ENCODE peak calls at places on chromosomes 7 and 10, in nine cellular contexts. O, G, V, R, F, I, Z, H and P are unnamed samples.

GRCh38 chr10:130456616-130457015 is 320.4 kb downstream of the GLRX3 start:
- DNase-seq in O (no peak), G (no peak), V (no peak), R (no peak), F (no peak), I (no peak), Z (no peak), H (no peak), P (no peak)

GRCh38 chr10:34979938-34980337 is 110.2 kb downstream of the CUL2 start:
- DNase-seq in O (no peak), G (no peak), V (no peak), R (no peak), F (no peak), I (no peak), Z (no peak), H (no peak), P (no peak)

GRCh38 chr7:45239486-45239885 is 81.9 kb downstream of the RAMP3 start:
- DNase-seq in O (no peak), G (peak), V (peak), R (no peak), F (no peak), I (no peak), Z (no peak), H (no peak), P (no peak)

GRCh38 chr10:47121336-47121735 is 178.7 kb upstream of the GDF10 start:
- DNase-seq in O (no peak), G (no peak), V (no peak), R (no peak), F (no peak), I (no peak), Z (no peak), H (no peak), P (no peak)

GRCh38 chr7:77331938-77332695 is 84.0 kb downstream of the GSAP start:
- DNase-seq in O (peak), G (peak), V (peak), R (peak), F (peak), I (peak), Z (peak), H (peak), P (peak)

GRCh38 chr7:54839538-54840213 is 80.7 kb upstream of the SEC61G start:
- DNase-seq in O (peak), G (peak), V (peak), R (peak), F (peak), I (peak), Z (peak), H (peak), P (no peak)

GRCh38 chr10:91856637-91857036 is 52.6 kb downstream of the FGFBP3 start:
- DNase-seq in O (peak), G (no peak), V (no peak), R (no peak), F (no peak), I (no peak), Z (no peak), H (no peak), P (no peak)

GRCh38 chr7:115662120-115662519 is 368.4 kb downstream of the TFEC start:
- DNase-seq in O (no peak), G (no peak), V (peak), R (no peak), F (no peak), I (no peak), Z (no peak), H (no peak), P (no peak)

GRCh38 chr7:49775065-49775948 is 1.9 kb downstream of the VWC2 start:
- DNase-seq in O (peak), G (no peak), V (no peak), R (no peak), F (peak), I (no peak), Z (no peak), H (no peak), P (no peak)

GRCh38 chr10:29955308-29955935 is 104.0 kb downstream of the JCAD start:
- DNase-seq in O (no peak), G (no peak), V (no peak), R (no peak), F (no peak), I (no peak), Z (no peak), H (no peak), P (no peak)

GRCh38 chr10:109696981-109697775 is 226.1 kb downstream of the XPNPEP1 start:
- DNase-seq in O (no peak), G (no peak), V (no peak), R (no peak), F (no peak), I (no peak), Z (no peak), H (no peak), P (no peak)

GRCh38 chr7:104963991-104964385 is 50.0 kb upstream of the KMT2E start:
- DNase-seq in O (no peak), G (no peak), V (no peak), R (no peak), F (no peak), I (no peak), Z (no peak), H (no peak), P (no peak)

GRCh38 chr7:124255041-124255667 is 222.3 kb upstream of the TMEM229A start:
- DNase-seq in O (peak), G (no peak), V (no peak), R (no peak), F (peak), I (no peak), Z (no peak), H (no peak), P (no peak)

GRCh38 chr7:124261710-124262109 is 228.8 kb upstream of the TMEM229A start:
- DNase-seq in O (no peak), G (no peak), V (no peak), R (no peak), F (no peak), I (no peak), Z (no peak), H (no peak), P (no peak)

GRCh38 chr7:124263232-124263827 is 230.5 kb upstream of the TMEM229A start:
- DNase-seq in O (no peak), G (no peak), V (no peak), R (no peak), F (no peak), I (no peak), Z (no peak), H (no peak), P (no peak)

DNA sequence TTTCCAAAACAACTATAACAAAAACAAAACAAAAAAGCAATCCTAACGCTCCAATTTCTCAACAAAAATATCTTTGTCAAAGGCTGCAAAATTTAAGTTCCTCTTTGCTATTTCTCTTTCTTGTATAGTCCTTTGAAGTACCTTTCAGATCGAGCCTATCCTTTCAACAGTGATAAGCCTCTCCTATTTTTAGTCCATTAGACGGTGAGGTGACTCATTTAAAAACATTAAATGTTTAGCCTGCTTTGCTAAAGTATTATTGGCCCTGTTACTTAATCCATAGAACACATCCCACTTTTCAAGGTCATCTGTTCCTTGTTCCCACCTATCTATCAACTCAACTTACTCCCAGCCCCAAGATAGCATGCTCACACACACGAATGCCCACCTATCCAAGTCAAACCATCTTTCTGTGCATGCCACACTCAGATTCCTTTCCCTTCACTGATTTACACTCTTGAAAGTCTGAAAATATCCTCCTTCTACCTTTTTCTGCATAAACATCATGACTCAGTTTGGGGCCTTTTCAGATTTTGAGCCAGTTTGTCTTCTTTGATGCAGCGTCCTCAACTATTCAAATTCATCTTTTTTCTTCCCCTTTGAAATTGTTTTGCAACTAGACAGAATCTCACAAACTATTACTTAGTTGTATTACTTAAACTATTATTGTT is 224.9 kb upstream of the TMEM229A start:
- DNase-seq in O (no peak), G (no peak), V (no peak), R (no peak), F (no peak), I (no peak), Z (no peak), H (no peak), P (no peak)
- H3K27ac ChIP-seq in O (peak), G (no peak), V (no peak), R (no peak), F (no peak), I (no peak), Z (no peak), H (no peak), P (no peak)

GRCh38 chr10:1057106-1057657 is 997 bp downstream of the WDR37 start:
- DNase-seq in O (peak), G (peak), V (no peak), R (no peak), F (no peak), I (no peak), Z (no peak), H (no peak), P (no peak)

GRCh38 chr10:1054684-1055083 is 1.5 kb upstream of the WDR37 start:
- DNase-seq in O (no peak), G (no peak), V (peak), R (no peak), F (no peak), I (no peak), Z (no peak), H (no peak), P (no peak)

GRCh38 chr10:1056326-1057105 is at the start of gene WDR37:
- DNase-seq in O (peak), G (peak), V (peak), R (peak), F (peak), I (peak), Z (peak), H (peak), P (peak)

GRCh38 chr10:1059902-1060301 is 3.7 kb downstream of the WDR37 start:
- DNase-seq in O (no peak), G (no peak), V (peak), R (no peak), F (no peak), I (no peak), Z (no peak), H (no peak), P (no peak)

DNA sequence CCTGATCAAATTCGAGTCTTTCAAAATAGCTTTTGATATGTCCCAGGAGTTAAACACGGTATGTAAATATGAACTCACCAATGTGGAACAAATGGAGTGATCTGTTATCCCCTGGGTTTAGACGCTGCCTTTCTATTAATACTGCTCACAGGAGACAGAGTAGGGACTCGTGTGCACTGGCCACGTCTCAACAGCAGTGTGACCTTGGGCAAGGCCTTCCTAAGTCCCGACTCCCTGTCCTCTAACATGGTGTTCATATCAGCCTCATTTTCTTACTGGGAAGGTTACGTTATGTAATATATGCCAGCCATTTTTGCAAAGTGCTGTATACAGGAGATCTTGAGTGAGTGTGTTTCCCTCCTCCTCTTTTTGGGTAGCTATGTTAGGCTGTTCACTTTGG is 1.8 kb downstream of the WDR37 start:
- DNase-seq in O (no peak), G (no peak), V (no peak), R (no peak), F (no peak), I (no peak), Z (no peak), H (no peak), P (no peak)
- H3K27ac ChIP-seq in O (peak), G (no peak), V (no peak), R (no peak), F (no peak), I (no peak), Z (peak), H (no peak), P (no peak)

DNA sequence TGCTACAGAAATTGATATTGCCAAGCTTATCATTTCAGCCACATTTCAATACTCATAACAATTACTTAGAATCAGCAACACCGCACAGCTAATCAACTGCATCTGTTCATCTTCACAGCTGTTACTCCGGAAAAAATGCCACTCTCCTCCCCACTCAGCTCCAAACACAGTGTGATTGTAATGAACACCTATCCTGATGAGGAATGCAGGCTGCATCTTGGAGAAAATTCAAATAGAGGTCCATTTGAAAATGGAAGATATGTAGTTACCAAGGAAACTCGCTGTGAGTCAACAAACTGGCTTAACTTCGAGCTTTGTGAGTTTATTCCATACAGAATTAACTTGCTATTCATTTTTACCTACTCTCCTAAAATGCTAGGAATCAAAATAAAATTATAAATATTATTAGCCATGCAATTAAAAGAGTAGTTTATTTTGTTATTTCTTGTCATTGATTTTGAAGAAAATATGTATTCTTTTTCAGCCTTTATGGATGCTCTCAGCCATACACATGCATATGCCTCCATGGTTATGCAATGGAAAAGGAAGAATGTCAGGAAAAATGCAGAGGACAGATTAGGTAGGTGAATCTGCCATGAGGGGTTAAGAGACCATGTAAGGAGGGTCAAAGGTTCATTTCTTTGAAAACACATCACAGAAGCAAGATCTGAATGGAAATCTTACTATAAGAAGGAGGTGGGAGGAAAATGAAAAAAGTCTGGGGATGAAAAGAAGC is 267.2 kb downstream of the POM121L12 start:
- DNase-seq in O (no peak), G (no peak), V (no peak), R (no peak), F (no peak), I (no peak), Z (no peak), H (no peak), P (no peak)
- H3K27ac ChIP-seq in O (no peak), G (no peak), V (no peak), R (no peak), F (no peak), I (no peak), Z (no peak), H (no peak), P (no peak)

GRCh38 chr10:59905066-59905734 is 1.2 kb downstream of the CCDC6 start:
- DNase-seq in O (peak), G (no peak), V (no peak), R (peak), F (peak), I (peak), Z (peak), H (peak), P (no peak)

GRCh38 chr10:59904431-59905065 is 1.8 kb downstream of the CCDC6 start:
- DNase-seq in O (peak), G (no peak), V (no peak), R (no peak), F (no peak), I (no peak), Z (no peak), H (no peak), P (no peak)

GRCh38 chr10:59901481-59901880 is 4.9 kb downstream of the CCDC6 start:
- DNase-seq in O (no peak), G (no peak), V (peak), R (no peak), F (no peak), I (no peak), Z (no peak), H (no peak), P (no peak)

GRCh38 chr10:59905735-59906416 is 480 bp downstream of the CCDC6 start:
- DNase-seq in O (no peak), G (no peak), V (no peak), R (no peak), F (peak), I (peak), Z (no peak), H (no peak), P (no peak)

DNA sequence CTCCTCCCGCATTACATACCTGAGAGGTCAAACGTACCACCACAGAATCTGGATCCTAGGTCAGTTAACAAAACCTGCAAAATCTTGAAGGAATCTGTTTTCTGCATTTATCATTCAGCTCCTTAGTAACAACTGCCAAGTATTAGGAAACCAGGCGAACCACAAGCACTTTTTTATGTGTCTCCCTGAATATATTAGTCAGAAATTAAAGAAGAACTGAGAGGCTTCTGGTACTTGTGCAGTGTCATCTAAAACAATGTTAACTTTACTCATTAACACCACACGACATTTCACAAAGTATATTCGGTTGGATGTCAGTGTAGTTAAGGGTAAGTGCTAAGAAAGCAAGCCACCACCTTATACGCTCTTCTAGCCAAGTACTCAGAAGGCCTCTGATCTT is 2.5 kb downstream of the CCDC6 start:
- DNase-seq in O (no peak), G (no peak), V (no peak), R (no peak), F (no peak), I (no peak), Z (no peak), H (no peak), P (no peak)
- H3K27ac ChIP-seq in O (peak), G (no peak), V (no peak), R (no peak), F (no peak), I (no peak), Z (no peak), H (peak), P (no peak)

DNA sequence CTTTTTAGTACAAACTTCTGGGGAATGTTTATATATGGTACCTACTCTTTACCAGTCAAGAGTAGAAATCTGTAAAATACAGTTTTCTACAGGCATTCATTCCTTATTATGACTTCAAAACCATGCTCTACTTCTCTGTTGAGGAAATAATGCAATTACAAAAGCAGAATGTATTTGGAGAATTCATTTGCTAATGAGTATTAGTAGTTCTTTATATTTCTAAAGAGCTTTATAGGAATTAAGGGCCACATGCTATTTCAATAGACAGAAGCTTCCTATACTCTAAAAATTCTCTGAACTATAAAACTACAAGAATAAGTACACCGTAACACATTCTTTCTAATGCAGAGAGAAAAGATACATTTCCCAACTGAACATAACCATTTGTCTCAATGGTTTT is 21.7 kb downstream of the CDK1 start:
- DNase-seq in O (no peak), G (no peak), V (no peak), R (no peak), F (no peak), I (no peak), Z (no peak), H (no peak), P (no peak)
- H3K27ac ChIP-seq in O (no peak), G (no peak), V (no peak), R (no peak), F (no peak), I (no peak), Z (no peak), H (no peak), P (no peak)

DNA sequence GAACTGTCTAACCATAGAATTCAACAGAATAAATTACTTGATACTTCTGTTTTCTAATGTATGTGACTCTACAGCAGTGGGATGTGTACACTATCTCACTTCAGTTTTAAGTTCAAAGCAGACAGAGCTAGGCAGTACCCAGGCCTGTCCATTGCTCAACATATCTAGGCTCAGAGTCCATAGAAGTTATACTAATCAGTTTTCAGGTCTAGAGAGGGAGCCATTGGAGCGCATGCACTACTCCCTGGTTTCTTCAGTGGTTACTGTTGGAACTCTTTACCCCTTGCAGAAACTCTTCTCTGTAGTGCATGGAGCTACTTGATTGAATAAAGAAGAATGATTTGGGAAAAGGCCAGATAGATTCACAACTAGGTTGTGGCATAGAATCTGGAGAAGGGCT is 4.4 kb downstream of the CD36 start:
- DNase-seq in O (no peak), G (no peak), V (no peak), R (no peak), F (no peak), I (no peak), Z (no peak), H (no peak), P (no peak)
- H3K27ac ChIP-seq in O (no peak), G (no peak), V (no peak), R (no peak), F (no peak), I (no peak), Z (no peak), H (no peak), P (no peak)

GRCh38 chr7:81736088-81736487 is 33.8 kb downstream of the HGF start:
- DNase-seq in O (no peak), G (no peak), V (peak), R (no peak), F (no peak), I (no peak), Z (no peak), H (no peak), P (no peak)
- H3K27ac ChIP-seq in O (no peak), G (no peak), V (no peak), R (no peak), F (no peak), I (no peak), Z (no peak), H (no peak), P (no peak)

GRCh38 chr10:21750424-21750823 is 216.4 kb downstream of the MLLT10 start:
- DNase-seq in O (no peak), G (no peak), V (no peak), R (no peak), F (no peak), I (no peak), Z (no peak), H (no peak), P (no peak)
- H3K27ac ChIP-seq in O (no peak), G (no peak), V (no peak), R (no peak), F (no peak), I (no peak), Z (no peak), H (no peak), P (no peak)

DNA sequence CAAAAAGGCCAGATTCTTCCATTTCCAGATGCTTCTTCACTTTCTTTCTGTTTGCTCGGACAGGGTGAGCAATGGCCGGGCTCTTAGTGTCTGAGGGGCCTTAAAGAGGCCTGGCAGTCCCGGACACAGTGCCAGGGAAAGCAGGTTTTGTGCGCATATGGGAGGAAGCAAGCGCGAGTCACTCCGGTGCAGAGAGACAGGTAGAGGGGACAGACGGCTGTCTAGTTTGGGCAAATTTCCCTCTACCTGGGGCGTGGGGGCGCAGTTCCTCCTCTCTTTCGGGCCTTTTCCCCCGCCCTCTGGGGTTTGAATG is 4.7 kb downstream of the NEUROD6 start:
- DNase-seq in O (peak), G (no peak), V (no peak), R (no peak), F (no peak), I (no peak), Z (no peak), H (no peak), P (no peak)
- H3K27ac ChIP-seq in O (no peak), G (no peak), V (no peak), R (no peak), F (no peak), I (no peak), Z (no peak), H (no peak), P (no peak)